ENCODE peak calls at places on chromosomes 16 and 17, in seven cellular contexts. One of them, this sample, is unnamed.

GRCh38 chr17:9332164-9332527 is 243.5 kb downstream of the STX8 start:
- DNase-seq in HT1080: peak; percentile 21
- DNase-seq in iPS-NIHi11: no peak
- DNase-seq in lower lobe of right lung: no peak
- DNase-seq in A549: no peak
- DNase-seq in dorsolateral prefrontal cortex: no peak
- DNase-seq in dermis microvascular lymphatic vessel endothelial cell: no peak
- DNase-seq in this sample: no peak

GRCh38 chr17:72545756-72546155 is 424.9 kb downstream of the SOX9 start:
- DNase-seq in A549: no peak
- DNase-seq in iPS-NIHi11: no peak
- DNase-seq in lower lobe of right lung: no peak
- DNase-seq in dermis microvascular lymphatic vessel endothelial cell: no peak
- DNase-seq in dorsolateral prefrontal cortex: no peak
- DNase-seq in HT1080: no peak
- DNase-seq in this sample: no peak

GRCh38 chr16:23903001-23903414 is 67.2 kb downstream of the PRKCB start:
- DNase-seq in lower lobe of right lung: no peak
- DNase-seq in dermis microvascular lymphatic vessel endothelial cell: no peak
- DNase-seq in A549: peak; percentile 46
- DNase-seq in dorsolateral prefrontal cortex: no peak
- DNase-seq in HT1080: no peak
- DNase-seq in iPS-NIHi11: no peak
- DNase-seq in this sample: no peak

GRCh38 chr16:19563377-19563776 is 7.9 kb downstream of the VPS35L start:
- DNase-seq in iPS-NIHi11: no peak
- DNase-seq in dorsolateral prefrontal cortex: no peak
- DNase-seq in HT1080: no peak
- DNase-seq in A549: peak; percentile 24
- DNase-seq in lower lobe of right lung: no peak
- DNase-seq in dermis microvascular lymphatic vessel endothelial cell: no peak
- DNase-seq in this sample: no peak

GRCh38 chr17:5003214-5003867 is 5.6 kb downstream of the KIF1C start:
- DNase-seq in lower lobe of right lung: no peak
- DNase-seq in A549: no peak
- DNase-seq in dorsolateral prefrontal cortex: no peak
- DNase-seq in iPS-NIHi11: no peak
- DNase-seq in HT1080: no peak
- DNase-seq in dermis microvascular lymphatic vessel endothelial cell: no peak
- DNase-seq in this sample: no peak

GRCh38 chr17:13931111-13931526 is 138.2 kb upstream of the COX10 start:
- DNase-seq in lower lobe of right lung: no peak
- DNase-seq in HT1080: peak; percentile 15
- DNase-seq in A549: no peak
- DNase-seq in iPS-NIHi11: no peak
- DNase-seq in dermis microvascular lymphatic vessel endothelial cell: no peak
- DNase-seq in dorsolateral prefrontal cortex: no peak
- DNase-seq in this sample: peak; percentile 25

GRCh38 chr17:11245187-11245586 is 4.2 kb downstream of the SHISA6 start:
- DNase-seq in HT1080: no peak
- DNase-seq in iPS-NIHi11: no peak
- DNase-seq in lower lobe of right lung: no peak
- DNase-seq in A549: no peak
- DNase-seq in dermis microvascular lymphatic vessel endothelial cell: no peak
- DNase-seq in dorsolateral prefrontal cortex: no peak
- DNase-seq in this sample: no peak

GRCh38 chr16:28499854-28500253 is 5.4 kb downstream of the APOBR start:
- DNase-seq in A549: no peak
- DNase-seq in iPS-NIHi11: no peak
- DNase-seq in lower lobe of right lung: no peak
- DNase-seq in HT1080: no peak
- DNase-seq in dermis microvascular lymphatic vessel endothelial cell: no peak
- DNase-seq in dorsolateral prefrontal cortex: no peak
- DNase-seq in this sample: no peak

GRCh38 chr17:305090-305976 is 47.3 kb downstream of the RPH3AL start:
- DNase-seq in lower lobe of right lung: peak; percentile 55
- DNase-seq in dorsolateral prefrontal cortex: no peak
- DNase-seq in A549: peak; percentile 55
- DNase-seq in HT1080: peak; percentile 40
- DNase-seq in iPS-NIHi11: no peak
- DNase-seq in dermis microvascular lymphatic vessel endothelial cell: no peak
- DNase-seq in this sample: no peak

GRCh38 chr17:78013683-78014467 is 55.4 kb downstream of the TNRC6C start:
- DNase-seq in dorsolateral prefrontal cortex: peak; percentile 53
- DNase-seq in iPS-NIHi11: peak; percentile 61
- DNase-seq in lower lobe of right lung: no peak
- DNase-seq in dermis microvascular lymphatic vessel endothelial cell: peak; percentile 73
- DNase-seq in A549: peak; percentile 73
- DNase-seq in HT1080: peak; percentile 49
- DNase-seq in this sample: peak; percentile 40

GRCh38 chr17:80770881-80771611 is 220.6 kb upstream of the CHMP6 start:
- DNase-seq in dorsolateral prefrontal cortex: no peak
- DNase-seq in HT1080: no peak
- DNase-seq in A549: no peak
- DNase-seq in dermis microvascular lymphatic vessel endothelial cell: no peak
- DNase-seq in lower lobe of right lung: no peak
- DNase-seq in iPS-NIHi11: no peak
- DNase-seq in this sample: no peak

GRCh38 chr17:57915980-57916757 is 39.0 kb downstream of the CUEDC1 start:
- DNase-seq in HT1080: no peak
- DNase-seq in dermis microvascular lymphatic vessel endothelial cell: no peak
- DNase-seq in iPS-NIHi11: peak; percentile 68
- DNase-seq in A549: no peak
- DNase-seq in dorsolateral prefrontal cortex: no peak
- DNase-seq in lower lobe of right lung: no peak
- DNase-seq in this sample: no peak

GRCh38 chr17:55540414-55541091 is 29.3 kb upstream of the SMIM36 start:
- DNase-seq in HT1080: peak; percentile 67
- DNase-seq in iPS-NIHi11: no peak
- DNase-seq in lower lobe of right lung: no peak
- DNase-seq in dorsolateral prefrontal cortex: no peak
- DNase-seq in dermis microvascular lymphatic vessel endothelial cell: peak; percentile 66
- DNase-seq in A549: peak; percentile 90
- DNase-seq in this sample: no peak

GRCh38 chr16:31873556-31874353 is at the start of gene ZNF267:
- DNase-seq in A549: peak; percentile 88
- DNase-seq in dorsolateral prefrontal cortex: peak; percentile 93
- DNase-seq in HT1080: peak; percentile 87
- DNase-seq in iPS-NIHi11: peak; percentile 95
- DNase-seq in lower lobe of right lung: peak; percentile 95
- DNase-seq in dermis microvascular lymphatic vessel endothelial cell: peak; percentile 93
- DNase-seq in this sample: peak; percentile 79

GRCh38 chr16:14309001-14309886 is 238.1 kb downstream of the MRTFB start:
- DNase-seq in dermis microvascular lymphatic vessel endothelial cell: no peak
- DNase-seq in dorsolateral prefrontal cortex: no peak
- DNase-seq in lower lobe of right lung: no peak
- DNase-seq in A549: no peak
- DNase-seq in iPS-NIHi11: peak; percentile 56
- DNase-seq in HT1080: no peak
- DNase-seq in this sample: no peak

GRCh38 chr17:50477976-50478375 is 684 bp upstream of the RSAD1 start:
- DNase-seq in dorsolateral prefrontal cortex: no peak
- DNase-seq in A549: no peak
- DNase-seq in HT1080: no peak
- DNase-seq in iPS-NIHi11: no peak
- DNase-seq in dermis microvascular lymphatic vessel endothelial cell: no peak
- DNase-seq in lower lobe of right lung: peak; percentile 26
- DNase-seq in this sample: no peak

GRCh38 chr17:75517277-75517865 is 1.0 kb downstream of the TSEN54 start:
- DNase-seq in dorsolateral prefrontal cortex: no peak
- DNase-seq in dermis microvascular lymphatic vessel endothelial cell: no peak
- DNase-seq in HT1080: no peak
- DNase-seq in lower lobe of right lung: peak; percentile 44
- DNase-seq in A549: no peak
- DNase-seq in iPS-NIHi11: no peak
- DNase-seq in this sample: no peak

GRCh38 chr17:75481194-75482059 is 25.0 kb downstream of the TMEM94 start:
- DNase-seq in dermis microvascular lymphatic vessel endothelial cell: no peak
- DNase-seq in HT1080: no peak
- DNase-seq in lower lobe of right lung: no peak
- DNase-seq in iPS-NIHi11: no peak
- DNase-seq in A549: no peak
- DNase-seq in dorsolateral prefrontal cortex: no peak
- DNase-seq in this sample: no peak

GRCh38 chr16:53852678-53853077 is 148.7 kb downstream of the FTO start:
- DNase-seq in iPS-NIHi11: no peak
- DNase-seq in dermis microvascular lymphatic vessel endothelial cell: no peak
- DNase-seq in lower lobe of right lung: no peak
- DNase-seq in dorsolateral prefrontal cortex: no peak
- DNase-seq in HT1080: no peak
- DNase-seq in A549: no peak
- DNase-seq in this sample: no peak

GRCh38 chr17:59558953-59559352 is 6.5 kb upstream of the DHX40 start:
- DNase-seq in iPS-NIHi11: no peak
- DNase-seq in HT1080: no peak
- DNase-seq in dorsolateral prefrontal cortex: no peak
- DNase-seq in lower lobe of right lung: no peak
- DNase-seq in A549: no peak
- DNase-seq in dermis microvascular lymphatic vessel endothelial cell: peak; percentile 18
- DNase-seq in this sample: no peak

GRCh38 chr17:73612074-73612473 is 32.2 kb downstream of the SDK2 start:
- DNase-seq in lower lobe of right lung: no peak
- DNase-seq in A549: no peak
- DNase-seq in HT1080: no peak
- DNase-seq in dermis microvascular lymphatic vessel endothelial cell: no peak
- DNase-seq in dorsolateral prefrontal cortex: no peak
- DNase-seq in iPS-NIHi11: no peak
- DNase-seq in this sample: no peak

This sample was measured in GDM1.